ENCODE peak calls at places on chromosomes 7 and 10, in eight cellular contexts. One of them, this sample, is unnamed.

GRCh38 chr7:21076054-21076453 is 289.4 kb upstream of the SP8 start:
- DNase-seq in progenitor cell of endocrine pancreas: no peak
- DNase-seq in AG10803: no peak
- DNase-seq in AG09309: no peak
- DNase-seq in fibroblast of pulmonary artery: no peak
- DNase-seq in astrocyte of the cerebellum: no peak
- DNase-seq in SK-N-SH: no peak
- DNase-seq in lower lobe of right lung: no peak
- DNase-seq in this sample: no peak

GRCh38 chr7:29332027-29332806 is 137.6 kb downstream of the CHN2 start:
- DNase-seq in progenitor cell of endocrine pancreas: no peak
- DNase-seq in AG10803: no peak
- DNase-seq in AG09309: no peak
- DNase-seq in fibroblast of pulmonary artery: no peak
- DNase-seq in astrocyte of the cerebellum: no peak
- DNase-seq in SK-N-SH: no peak
- DNase-seq in lower lobe of right lung: no peak
- DNase-seq in this sample: no peak

GRCh38 chr10:98041352-98042043 is 11.1 kb upstream of the CRTAC1 start:
- DNase-seq in progenitor cell of endocrine pancreas: peak
- DNase-seq in AG10803: peak
- DNase-seq in AG09309: peak
- DNase-seq in fibroblast of pulmonary artery: peak
- DNase-seq in astrocyte of the cerebellum: peak
- DNase-seq in SK-N-SH: peak
- DNase-seq in lower lobe of right lung: peak
- DNase-seq in this sample: peak

GRCh38 chr7:135825406-135825805 is 76.8 kb upstream of the FAM180A start:
- DNase-seq in progenitor cell of endocrine pancreas: no peak
- DNase-seq in AG10803: no peak
- DNase-seq in AG09309: no peak
- DNase-seq in fibroblast of pulmonary artery: no peak
- DNase-seq in astrocyte of the cerebellum: no peak
- DNase-seq in SK-N-SH: no peak
- DNase-seq in lower lobe of right lung: no peak
- DNase-seq in this sample: no peak

GRCh38 chr7:66837007-66837406 is 84.0 kb upstream of the TMEM248 start:
- DNase-seq in progenitor cell of endocrine pancreas: no peak
- DNase-seq in AG10803: no peak
- DNase-seq in AG09309: no peak
- DNase-seq in fibroblast of pulmonary artery: peak
- DNase-seq in astrocyte of the cerebellum: no peak
- DNase-seq in SK-N-SH: no peak
- DNase-seq in lower lobe of right lung: peak
- DNase-seq in this sample: peak

GRCh38 chr10:126439947-126440346 is 51.7 kb upstream of the ADAM12 start:
- DNase-seq in progenitor cell of endocrine pancreas: no peak
- DNase-seq in AG10803: peak
- DNase-seq in AG09309: no peak
- DNase-seq in fibroblast of pulmonary artery: no peak
- DNase-seq in astrocyte of the cerebellum: no peak
- DNase-seq in SK-N-SH: no peak
- DNase-seq in lower lobe of right lung: no peak
- DNase-seq in this sample: no peak

GRCh38 chr7:50739744-50740455 is 42.8 kb downstream of the GRB10 start:
- DNase-seq in progenitor cell of endocrine pancreas: no peak
- DNase-seq in AG10803: peak
- DNase-seq in AG09309: no peak
- DNase-seq in fibroblast of pulmonary artery: peak
- DNase-seq in astrocyte of the cerebellum: no peak
- DNase-seq in SK-N-SH: no peak
- DNase-seq in lower lobe of right lung: no peak
- DNase-seq in this sample: no peak

GRCh38 chr7:122550545-122550944 is 148.4 kb downstream of the RNF133 start:
- DNase-seq in progenitor cell of endocrine pancreas: no peak
- DNase-seq in AG10803: peak
- DNase-seq in AG09309: no peak
- DNase-seq in fibroblast of pulmonary artery: peak
- DNase-seq in astrocyte of the cerebellum: no peak
- DNase-seq in SK-N-SH: no peak
- DNase-seq in lower lobe of right lung: no peak
- DNase-seq in this sample: no peak

GRCh38 chr10:69089638-69090599 is 2.0 kb downstream of the SRGN start:
- DNase-seq in progenitor cell of endocrine pancreas: no peak
- DNase-seq in AG10803: no peak
- DNase-seq in AG09309: no peak
- DNase-seq in fibroblast of pulmonary artery: peak
- DNase-seq in astrocyte of the cerebellum: no peak
- DNase-seq in SK-N-SH: no peak
- DNase-seq in lower lobe of right lung: no peak
- DNase-seq in this sample: no peak

GRCh38 chr10:79391231-79392019 is 44.2 kb downstream of the PPIF start:
- DNase-seq in progenitor cell of endocrine pancreas: no peak
- DNase-seq in AG10803: no peak
- DNase-seq in AG09309: no peak
- DNase-seq in fibroblast of pulmonary artery: no peak
- DNase-seq in astrocyte of the cerebellum: no peak
- DNase-seq in SK-N-SH: peak
- DNase-seq in lower lobe of right lung: peak
- DNase-seq in this sample: no peak

GRCh38 chr7:28723336-28723735 is 234.8 kb downstream of the TRIL start:
- DNase-seq in progenitor cell of endocrine pancreas: no peak
- DNase-seq in AG10803: no peak
- DNase-seq in AG09309: no peak
- DNase-seq in fibroblast of pulmonary artery: no peak
- DNase-seq in astrocyte of the cerebellum: no peak
- DNase-seq in SK-N-SH: no peak
- DNase-seq in lower lobe of right lung: no peak
- DNase-seq in this sample: no peak

GRCh38 chr7:5356751-5357119 is 66.9 kb downstream of the TNRC18 start:
- DNase-seq in progenitor cell of endocrine pancreas: no peak
- DNase-seq in AG10803: no peak
- DNase-seq in AG09309: no peak
- DNase-seq in fibroblast of pulmonary artery: no peak
- DNase-seq in astrocyte of the cerebellum: no peak
- DNase-seq in SK-N-SH: no peak
- DNase-seq in lower lobe of right lung: no peak
- DNase-seq in this sample: no peak

GRCh38 chr10:12605580-12606405 is 256.4 kb downstream of the CAMK1D start:
- DNase-seq in progenitor cell of endocrine pancreas: no peak
- DNase-seq in AG10803: peak
- DNase-seq in AG09309: no peak
- DNase-seq in fibroblast of pulmonary artery: peak
- DNase-seq in astrocyte of the cerebellum: peak
- DNase-seq in SK-N-SH: no peak
- DNase-seq in lower lobe of right lung: peak
- DNase-seq in this sample: no peak

GRCh38 chr10:84429926-84430520 is 101.6 kb downstream of the CCSER2 start:
- DNase-seq in progenitor cell of endocrine pancreas: peak
- DNase-seq in AG10803: peak
- DNase-seq in AG09309: no peak
- DNase-seq in fibroblast of pulmonary artery: peak
- DNase-seq in astrocyte of the cerebellum: no peak
- DNase-seq in SK-N-SH: peak
- DNase-seq in lower lobe of right lung: peak
- DNase-seq in this sample: peak

GRCh38 chr10:96387601-96388000 is 28.8 kb upstream of the OPALIN start:
- DNase-seq in progenitor cell of endocrine pancreas: no peak
- DNase-seq in AG10803: peak
- DNase-seq in AG09309: no peak
- DNase-seq in fibroblast of pulmonary artery: no peak
- DNase-seq in astrocyte of the cerebellum: no peak
- DNase-seq in SK-N-SH: peak
- DNase-seq in lower lobe of right lung: no peak
- DNase-seq in this sample: no peak

GRCh38 chr10:100636848-100637553 is 101.3 kb downstream of the HIF1AN start:
- DNase-seq in progenitor cell of endocrine pancreas: no peak
- DNase-seq in AG10803: no peak
- DNase-seq in AG09309: no peak
- DNase-seq in fibroblast of pulmonary artery: no peak
- DNase-seq in astrocyte of the cerebellum: no peak
- DNase-seq in SK-N-SH: no peak
- DNase-seq in lower lobe of right lung: no peak
- DNase-seq in this sample: no peak

GRCh38 chr7:53350241-53350640 is 314.8 kb downstream of the POM121L12 start:
- DNase-seq in progenitor cell of endocrine pancreas: peak
- DNase-seq in AG10803: no peak
- DNase-seq in AG09309: no peak
- DNase-seq in fibroblast of pulmonary artery: no peak
- DNase-seq in astrocyte of the cerebellum: no peak
- DNase-seq in SK-N-SH: peak
- DNase-seq in lower lobe of right lung: no peak
- DNase-seq in this sample: peak

GRCh38 chr7:136086712-136087111 is 109.6 kb upstream of the MTPN start:
- DNase-seq in progenitor cell of endocrine pancreas: no peak
- DNase-seq in AG10803: peak
- DNase-seq in AG09309: peak
- DNase-seq in fibroblast of pulmonary artery: peak
- DNase-seq in astrocyte of the cerebellum: peak
- DNase-seq in SK-N-SH: peak
- DNase-seq in lower lobe of right lung: no peak
- DNase-seq in this sample: peak

GRCh38 chr10:3215336-3215860 is 42.8 kb upstream of the PITRM1 start:
- DNase-seq in progenitor cell of endocrine pancreas: no peak
- DNase-seq in AG10803: no peak
- DNase-seq in AG09309: no peak
- DNase-seq in fibroblast of pulmonary artery: no peak
- DNase-seq in astrocyte of the cerebellum: no peak
- DNase-seq in SK-N-SH: no peak
- DNase-seq in lower lobe of right lung: no peak
- DNase-seq in this sample: no peak

GRCh38 chr10:103786020-103786419 is 69.4 kb downstream of the SH3PXD2A start:
- DNase-seq in progenitor cell of endocrine pancreas: no peak
- DNase-seq in AG10803: no peak
- DNase-seq in AG09309: no peak
- DNase-seq in fibroblast of pulmonary artery: no peak
- DNase-seq in astrocyte of the cerebellum: no peak
- DNase-seq in SK-N-SH: no peak
- DNase-seq in lower lobe of right lung: no peak
- DNase-seq in this sample: no peak
- TF ChIP-seq CTCF in progenitor cell of endocrine pancreas: no peak
- TF ChIP-seq CTCF in AG10803: no peak
- TF ChIP-seq CTCF in AG09309: no peak
- TF ChIP-seq CTCF in fibroblast of pulmonary artery: no peak
- TF ChIP-seq CTCF in astrocyte of the cerebellum: no peak
- TF ChIP-seq CTCF in SK-N-SH: no peak
- TF ChIP-seq CTCF in lower lobe of right lung: no peak
- TF ChIP-seq CTCF in this sample: no peak

GRCh38 chr7:128859232-128860157 is 3.2 kb upstream of the ATP6V1F start:
- DNase-seq in progenitor cell of endocrine pancreas: no peak
- DNase-seq in AG10803: no peak
- DNase-seq in AG09309: no peak
- DNase-seq in fibroblast of pulmonary artery: no peak
- DNase-seq in astrocyte of the cerebellum: no peak
- DNase-seq in SK-N-SH: no peak
- DNase-seq in lower lobe of right lung: no peak
- DNase-seq in this sample: no peak

GRCh38 chr7:128862571-128863432 is at the start of gene ATP6V1F:
- DNase-seq in progenitor cell of endocrine pancreas: peak
- DNase-seq in AG10803: peak
- DNase-seq in AG09309: peak
- DNase-seq in fibroblast of pulmonary artery: peak
- DNase-seq in astrocyte of the cerebellum: peak
- DNase-seq in SK-N-SH: peak
- DNase-seq in lower lobe of right lung: peak
- DNase-seq in this sample: peak

GRCh38 chr7:128861957-128862570 is 592 bp upstream of the ATP6V1F start:
- DNase-seq in progenitor cell of endocrine pancreas: no peak
- DNase-seq in AG10803: no peak
- DNase-seq in AG09309: no peak
- DNase-seq in fibroblast of pulmonary artery: no peak
- DNase-seq in astrocyte of the cerebellum: no peak
- DNase-seq in SK-N-SH: no peak
- DNase-seq in lower lobe of right lung: no peak
- DNase-seq in this sample: no peak

GRCh38 chr7:128858380-128859231 is 4.0 kb upstream of the ATP6V1F start:
- DNase-seq in progenitor cell of endocrine pancreas: no peak
- DNase-seq in AG10803: no peak
- DNase-seq in AG09309: no peak
- DNase-seq in fibroblast of pulmonary artery: no peak
- DNase-seq in astrocyte of the cerebellum: no peak
- DNase-seq in SK-N-SH: no peak
- DNase-seq in lower lobe of right lung: no peak
- DNase-seq in this sample: no peak

GRCh38 chr7:128860158-128861073 is 2.2 kb upstream of the ATP6V1F start:
- DNase-seq in progenitor cell of endocrine pancreas: no peak
- DNase-seq in AG10803: peak
- DNase-seq in AG09309: no peak
- DNase-seq in fibroblast of pulmonary artery: peak
- DNase-seq in astrocyte of the cerebellum: peak
- DNase-seq in SK-N-SH: no peak
- DNase-seq in lower lobe of right lung: no peak
- DNase-seq in this sample: no peak
- TF ChIP-seq CTCF in progenitor cell of endocrine pancreas: no peak
- TF ChIP-seq CTCF in AG10803: peak
- TF ChIP-seq CTCF in AG09309: peak
- TF ChIP-seq CTCF in fibroblast of pulmonary artery: peak
- TF ChIP-seq CTCF in astrocyte of the cerebellum: peak
- TF ChIP-seq CTCF in SK-N-SH: peak
- TF ChIP-seq CTCF in lower lobe of right lung: no peak
- TF ChIP-seq CTCF in this sample: peak

DNA sequence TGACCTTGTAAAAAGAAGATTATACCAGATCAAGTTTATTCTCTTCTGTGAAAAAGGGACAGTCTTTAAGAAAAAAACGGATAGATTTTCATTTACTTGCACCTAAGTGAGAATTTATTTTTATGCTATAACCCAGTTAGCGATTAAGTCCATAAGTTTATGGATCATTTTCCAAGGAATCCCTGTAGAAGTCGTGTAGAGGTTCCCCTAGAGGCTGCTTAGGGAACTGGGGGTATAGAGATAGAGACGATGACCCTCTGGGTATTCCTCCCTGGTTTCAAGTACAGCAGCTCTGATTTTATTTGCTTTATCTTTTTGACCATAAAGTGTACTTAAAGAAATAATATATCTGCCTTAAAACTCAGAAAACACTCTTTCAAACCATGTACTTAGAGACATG is 648.4 kb upstream of the LRRTM3 start:
- DNase-seq in progenitor cell of endocrine pancreas: no peak
- DNase-seq in AG10803: no peak
- DNase-seq in AG09309: no peak
- DNase-seq in fibroblast of pulmonary artery: no peak
- DNase-seq in astrocyte of the cerebellum: no peak
- DNase-seq in SK-N-SH: no peak
- DNase-seq in lower lobe of right lung: no peak
- DNase-seq in this sample: no peak
- TF ChIP-seq CTCF in progenitor cell of endocrine pancreas: peak
- TF ChIP-seq CTCF in AG10803: no peak
- TF ChIP-seq CTCF in AG09309: no peak
- TF ChIP-seq CTCF in fibroblast of pulmonary artery: no peak
- TF ChIP-seq CTCF in astrocyte of the cerebellum: peak
- TF ChIP-seq CTCF in SK-N-SH: peak
- TF ChIP-seq CTCF in lower lobe of right lung: no peak
- TF ChIP-seq CTCF in this sample: peak

DNA sequence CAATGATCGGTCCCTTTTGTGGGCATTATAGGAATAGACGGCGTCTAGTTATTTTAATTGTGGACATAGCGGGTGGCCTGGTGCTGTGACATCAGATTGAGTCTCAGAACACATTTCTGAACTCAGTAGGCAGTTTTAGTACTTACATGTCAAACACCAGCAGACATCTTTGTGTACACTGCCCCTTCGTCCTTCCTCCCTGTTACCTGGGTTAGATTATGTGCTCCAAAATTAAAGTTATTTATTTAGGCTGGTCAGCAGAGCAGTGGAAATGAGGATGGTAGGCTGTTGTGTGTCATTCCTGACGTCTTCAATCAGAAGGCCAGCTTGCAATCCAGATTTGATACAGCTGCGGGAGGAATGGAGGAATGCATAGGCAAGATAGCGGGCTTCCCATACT is 3.7 kb downstream of the TCF7L2 start:
- DNase-seq in progenitor cell of endocrine pancreas: no peak
- DNase-seq in AG10803: peak
- DNase-seq in AG09309: no peak
- DNase-seq in fibroblast of pulmonary artery: peak
- DNase-seq in astrocyte of the cerebellum: no peak
- DNase-seq in SK-N-SH: no peak
- DNase-seq in lower lobe of right lung: no peak
- DNase-seq in this sample: no peak
- TF ChIP-seq CTCF in progenitor cell of endocrine pancreas: no peak
- TF ChIP-seq CTCF in AG10803: no peak
- TF ChIP-seq CTCF in AG09309: no peak
- TF ChIP-seq CTCF in fibroblast of pulmonary artery: no peak
- TF ChIP-seq CTCF in astrocyte of the cerebellum: no peak
- TF ChIP-seq CTCF in SK-N-SH: no peak
- TF ChIP-seq CTCF in lower lobe of right lung: no peak
- TF ChIP-seq CTCF in this sample: no peak

This sample was measured in H1.